ENCODE peak calls at places on chromosome X, in six cellular contexts. E is cardiac muscle cell, M is cardiac fibroblast, C is RWPE1, S is A549, A is GM12864. J is an unnamed sample.

GRCh38 chrX:34146906-34147305 is 14.8 kb upstream of the FAM47A start:
- DNase-seq in E (no peak), M (no peak), C (no peak), S (no peak), A (no peak), J (no peak)

GRCh38 chrX:4579480-4579879 is 866.0 kb upstream of the PRKX start:
- DNase-seq in E (no peak), M (no peak), C (no peak), S (no peak), A (no peak), J (no peak)

GRCh38 chrX:626745-627509 is 3.7 kb upstream of the SHOX start:
- DNase-seq in E (no peak), M (no peak), C (no peak), S (peak), A (no peak), J (no peak)

GRCh38 chrX:45322382-45322781 is 121.7 kb upstream of the DIPK2B start:
- DNase-seq in E (peak), M (peak), C (peak), S (peak), A (no peak), J (peak)

GRCh38 chrX:54044877-54045328 is 630 bp upstream of the PHF8 start:
- DNase-seq in E (no peak), M (no peak), C (peak), S (no peak), A (no peak), J (no peak)

GRCh38 chrX:150238656-150239382 is 124.3 kb upstream of the MAMLD1 start:
- DNase-seq in E (no peak), M (no peak), C (no peak), S (no peak), A (no peak), J (no peak)

GRCh38 chrX:11449613-11450012 is 156.4 kb downstream of the AMELX start:
- DNase-seq in E (no peak), M (no peak), C (no peak), S (no peak), A (no peak), J (no peak)

GRCh38 chrX:134676440-134676839 is 18.2 kb upstream of the PLAC1 start:
- DNase-seq in E (no peak), M (peak), C (peak), S (peak), A (no peak), J (no peak)

GRCh38 chrX:154020500-154021115 is 906 bp upstream of the IRAK1 start:
- DNase-seq in E (no peak), M (no peak), C (no peak), S (peak), A (no peak), J (no peak)

GRCh38 chrX:130575831-130576404 is 174.1 kb downstream of the RBMX2 start:
- DNase-seq in E (peak), M (peak), C (peak), S (peak), A (no peak), J (no peak)

GRCh38 chrX:143648705-143649104 is 12.8 kb upstream of the SLITRK4 start:
- DNase-seq in E (no peak), M (peak), C (no peak), S (no peak), A (no peak), J (no peak)

GRCh38 chrX:77785746-77786548 is at the start of gene ATRX:
- DNase-seq in E (peak), M (peak), C (peak), S (peak), A (peak), J (no peak)

GRCh38 chrX:22467571-22467970 is 194.9 kb downstream of the CBLL2 start:
- DNase-seq in E (no peak), M (no peak), C (no peak), S (no peak), A (no peak), J (no peak)

GRCh38 chrX:134982748-134983147 is 8.0 kb upstream of the SMIM10 start:
- DNase-seq in E (no peak), M (no peak), C (no peak), S (no peak), A (no peak), J (no peak)

GRCh38 chrX:130834149-130834548 is 68.9 kb downstream of the ENOX2 start:
- DNase-seq in E (no peak), M (peak), C (no peak), S (no peak), A (no peak), J (no peak)

GRCh38 chrX:71923516-71923915 is 12.9 kb downstream of the NHSL2 start:
- DNase-seq in E (no peak), M (no peak), C (no peak), S (no peak), A (no peak), J (no peak)

DNA sequence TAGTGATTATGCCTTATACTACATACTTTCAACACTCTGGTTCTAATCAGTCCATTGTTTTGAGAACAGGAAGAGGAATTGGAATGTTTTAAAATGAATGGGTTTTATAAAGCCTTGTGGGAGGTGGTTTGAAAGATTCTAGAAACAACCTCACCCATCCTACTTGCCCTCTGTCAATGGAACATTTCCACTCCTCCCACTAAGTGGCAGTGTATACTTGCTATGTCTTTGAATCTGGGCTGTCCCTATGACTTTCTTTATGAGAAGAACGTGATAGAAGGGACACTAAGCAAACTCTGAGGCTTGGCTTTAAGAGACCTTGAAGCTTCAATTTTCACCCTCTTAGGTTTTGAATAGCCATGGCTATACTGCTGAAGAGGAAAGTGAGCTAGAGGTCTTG is 611.2 kb downstream of the PPP4R3C start:
- DNase-seq in E (peak), M (peak), C (no peak), S (no peak), A (no peak), J (no peak)
- TF ChIP-seq CTCF in E (no peak), M (no peak), C (no peak), S (no peak), A (no peak), J (peak)

GRCh38 chrX:39477438-39478120 is 620.2 kb downstream of the BCOR start:
- DNase-seq in E (peak), M (peak), C (no peak), S (no peak), A (no peak), J (no peak)
- TF ChIP-seq CTCF in E (peak), M (no peak), C (no peak), S (no peak), A (peak), J (no peak)

DNA sequence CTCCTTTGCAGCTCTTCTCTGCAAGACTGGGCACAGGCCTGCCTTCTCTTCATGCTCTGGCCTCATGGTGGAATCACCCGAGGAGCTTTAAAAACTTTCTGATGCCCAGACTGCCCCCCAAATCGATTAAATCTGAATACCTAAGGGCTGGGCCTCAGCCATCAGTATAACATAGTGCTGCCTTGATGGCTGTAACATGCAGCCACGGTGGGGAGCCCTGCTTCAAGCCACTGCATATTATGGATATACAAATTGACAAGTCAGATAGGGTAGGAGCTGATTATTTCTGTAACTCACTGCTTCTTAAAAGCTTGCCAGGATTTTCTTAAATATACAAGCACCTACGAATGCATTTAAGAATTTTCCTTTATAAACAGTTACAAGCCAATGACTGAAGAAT is 40.5 kb downstream of the GPM6B start:
- DNase-seq in E (no peak), M (no peak), C (no peak), S (no peak), A (no peak), J (no peak)
- TF ChIP-seq CTCF in E (no peak), M (no peak), C (no peak), S (no peak), A (no peak), J (no peak)

GRCh38 chrX:119784747-119785446 is 6.5 kb downstream of the RPL39 start:
- DNase-seq in E (no peak), M (peak), C (no peak), S (peak), A (no peak), J (no peak)
- TF ChIP-seq CTCF in E (peak), M (peak), C (no peak), S (peak), A (peak), J (peak)

GRCh38 chrX:40150503-40150902 is 52.7 kb upstream of the BCOR start:
- DNase-seq in E (no peak), M (no peak), C (no peak), S (no peak), A (no peak), J (no peak)
- TF ChIP-seq CTCF in E (no peak), M (no peak), C (no peak), S (no peak), A (no peak), J (peak)

GRCh38 chrX:38458071-38458470 is 103.3 kb upstream of the TSPAN7 start:
- DNase-seq in E (peak), M (no peak), C (no peak), S (peak), A (no peak), J (no peak)
- TF ChIP-seq CTCF in E (no peak), M (no peak), C (no peak), S (no peak), A (no peak), J (peak)

J was measured in epithelial cell of proximal tubule.